ENCODE peak calls at places on chromosomes 7 and 10, in five cellular contexts. M, X, J, F and Z are unnamed samples.

GRCh38 chr7:32427769-32428291 is 62.4 kb downstream of the LSM5 start:
- DNase-seq in M (peak), X (peak), F (peak), J (peak), Z (peak)

GRCh38 chr10:101228682-101229274 is 485 bp downstream of the LBX1 start:
- DNase-seq in J (no peak), M (no peak), X (no peak), F (no peak), Z (no peak)

GRCh38 chr10:58023341-58024073 is 244.2 kb downstream of the IPMK start:
- DNase-seq in J (no peak), F (peak), X (no peak), M (no peak), Z (no peak)

GRCh38 chr10:131790021-131790420 is 110.8 kb upstream of the PPP2R2D start:
- DNase-seq in J (no peak), X (no peak), F (peak), M (no peak), Z (no peak)

GRCh38 chr10:102650655-102651454 is 6.6 kb downstream of the TRIM8 start:
- DNase-seq in J (no peak), X (no peak), F (no peak), M (no peak), Z (no peak)

GRCh38 chr7:152136623-152137022 is 111.1 kb downstream of the GALNT11 start:
- DNase-seq in X (no peak), F (no peak), J (no peak), M (no peak), Z (no peak)

GRCh38 chr10:51666476-51666875 is 32.9 kb downstream of the CSTF2T start:
- DNase-seq in F (no peak), M (no peak), J (no peak), X (no peak), Z (no peak)

GRCh38 chr7:123773499-123773898 is 24.7 kb upstream of the WASL start:
- DNase-seq in J (no peak), M (no peak), F (peak), X (no peak), Z (no peak)

GRCh38 chr7:138460176-138460648 is at the start of gene TRIM24:
- DNase-seq in X (peak), M (no peak), J (no peak), F (no peak), Z (no peak)

DNA sequence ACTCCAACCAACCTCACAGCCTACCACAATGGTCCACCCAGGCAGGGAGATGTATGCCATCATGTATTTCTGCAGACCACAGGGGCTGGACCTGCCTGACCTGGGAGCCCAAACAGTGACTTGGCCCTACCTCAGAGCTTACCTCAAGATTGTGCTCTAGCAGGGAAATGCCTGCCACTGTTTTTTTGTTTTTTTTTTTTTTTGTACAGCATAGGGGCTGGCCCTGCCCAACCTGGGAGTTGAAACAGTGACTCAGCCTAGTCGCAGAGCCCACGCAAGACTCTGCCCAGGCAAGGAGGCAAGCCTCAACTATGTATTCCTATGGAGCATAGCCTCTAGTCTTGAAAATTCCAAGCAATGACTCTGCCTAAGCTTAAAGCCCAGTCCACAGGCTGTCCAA is 39.3 kb upstream of the CDK6 start:
- DNase-seq in X (no peak), M (no peak), F (no peak), J (no peak), Z (no peak)
- TF ChIP-seq CTCF in X (no peak), M (no peak), F (no peak), J (no peak), Z (no peak)

DNA sequence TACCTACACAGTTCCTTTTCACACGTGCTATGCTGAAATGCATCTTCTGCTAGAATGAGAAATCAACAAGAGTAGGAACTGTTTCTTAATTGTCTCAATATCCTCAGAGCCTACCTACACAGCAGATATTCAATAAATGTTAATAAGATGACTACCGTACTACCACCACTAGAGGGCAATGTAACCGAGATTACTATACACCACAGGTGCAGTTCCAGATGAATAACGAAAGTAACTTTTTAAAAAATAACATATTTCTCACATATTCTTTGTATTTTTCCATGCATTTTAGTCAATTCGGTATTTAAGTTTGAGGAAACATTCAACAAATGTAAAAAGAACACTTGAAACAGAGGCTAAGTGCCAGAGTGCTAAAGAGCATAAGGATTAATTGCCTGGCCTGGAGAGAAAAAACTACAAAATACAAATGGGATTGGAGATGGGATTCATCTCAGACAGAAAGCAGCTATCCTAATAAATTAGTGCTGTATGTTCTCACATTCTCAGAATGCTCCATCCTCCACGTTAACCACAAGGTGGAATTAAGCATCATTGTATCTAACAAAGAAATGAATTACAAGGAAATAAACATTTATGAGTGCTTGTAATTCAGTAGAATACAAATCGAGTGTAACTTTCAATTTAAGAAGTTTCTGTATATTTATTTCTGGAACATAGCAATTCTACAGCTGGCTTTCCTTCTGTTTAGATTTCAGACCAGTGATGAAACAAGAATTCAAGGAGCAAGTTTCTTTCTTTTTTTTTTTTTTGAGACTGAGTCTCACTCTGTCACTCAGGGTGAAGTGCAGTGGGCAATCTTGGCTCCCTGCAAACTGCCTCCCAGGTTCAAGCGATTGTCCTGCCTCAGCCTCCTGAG is 20.3 kb upstream of the HECTD2 start:
- DNase-seq in M (no peak), J (no peak), F (peak), X (peak), Z (no peak)
- H3K27ac ChIP-seq in M (no peak), J (no peak), F (no peak), X (no peak), Z (no peak)

DNA sequence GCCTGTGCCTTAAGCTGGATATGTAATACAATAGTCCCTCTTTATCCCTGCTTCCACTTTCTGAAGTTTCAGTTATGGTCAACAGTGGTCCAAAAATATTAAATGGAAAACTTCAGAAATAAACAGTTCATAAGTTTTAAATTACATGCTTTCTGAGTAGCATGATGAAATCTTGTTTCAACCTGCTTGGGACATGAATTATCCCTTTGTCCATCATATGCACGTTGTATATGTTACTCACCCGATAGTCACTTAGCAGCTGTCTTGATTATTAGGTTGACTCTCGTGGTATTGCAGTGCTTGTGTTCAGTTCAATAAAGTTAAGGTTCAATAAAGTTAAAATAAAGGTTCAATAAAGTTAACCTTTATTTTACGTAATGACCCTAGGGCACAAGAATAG is 25.5 kb downstream of the C1GALT1 start:
- DNase-seq in J (no peak), M (no peak), X (no peak), F (no peak), Z (no peak)
- TF ChIP-seq CTCF in J (no peak), M (no peak), X (no peak), F (no peak), Z (no peak)

GRCh38 chr7:125256446-125256845 is 326.8 kb upstream of the POT1 start:
- DNase-seq in F (no peak), M (no peak), J (no peak), X (no peak), Z (no peak)
- H3K27ac ChIP-seq in F (no peak), M (no peak), J (no peak), X (no peak), Z (no peak)

DNA sequence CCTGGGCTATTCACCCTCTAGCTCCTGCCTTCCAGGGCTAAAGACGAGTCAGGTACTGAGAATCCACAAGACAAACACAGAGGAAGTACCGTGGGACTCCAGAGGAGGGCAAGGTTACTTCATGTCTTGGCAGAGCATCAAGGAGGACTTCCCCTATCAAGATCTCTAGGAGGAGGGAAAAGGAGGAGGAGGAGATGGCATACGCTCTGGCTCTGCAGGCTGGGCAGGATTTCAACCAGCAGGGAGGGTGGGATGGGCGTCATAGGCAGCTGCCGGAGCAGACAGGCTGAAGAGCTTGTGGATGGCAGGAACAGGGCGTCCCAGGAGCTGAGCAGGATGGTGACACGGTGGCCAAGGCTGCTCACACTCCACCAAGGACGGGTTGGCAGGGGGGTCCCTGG is 21.3 kb downstream of the MDH2 start:
- DNase-seq in X (no peak), J (peak), F (peak), M (peak), Z (peak)
- TF ChIP-seq CTCF in X (no peak), J (no peak), F (peak), M (peak), Z (peak)